ENCODE peak calls at places on chromosomes 1 and 21, in ten cellular contexts. W is stomach, N is brain microvascular endothelial cell, V is left ventricle myocardium inferior, C is heart right ventricle, Q is colonic mucosa, T is Panc1, A is AG10803, F is foreskin fibroblast, U is SK-N-SH. J is an unnamed sample.

GRCh38 chr1:27325286-27325685 is 3.3 kb downstream of the TMEM222 start:
- DNase-seq in W (no peak), N (no peak), V (no peak), C (no peak), Q (no peak), T (no peak), A (no peak), F (no peak), U (no peak), J (no peak)

GRCh38 chr1:202105571-202106339 is 17.0 kb upstream of the GPR37L1 start:
- DNase-seq in W (peak; percentile 83), N (peak; percentile 64), V (no peak), C (peak; percentile 18), Q (peak; percentile 95), T (no peak), A (peak; percentile 21), F (peak; percentile 46), U (no peak), J (peak; percentile 77)

GRCh38 chr1:208219659-208220282 is 24.4 kb downstream of the PLXNA2 start:
- DNase-seq in W (no peak), N (peak; percentile 60), V (peak; percentile 70), C (peak; percentile 69), Q (no peak), T (no peak), A (peak; percentile 75), F (peak; percentile 72), U (no peak), J (peak; percentile 91)

GRCh38 chr1:222618001-222618879 is at the start of gene MIA3:
- DNase-seq in W (no peak), N (no peak), V (peak; percentile 15), C (no peak), Q (peak; percentile 84), T (no peak), A (peak; percentile 18), F (peak; percentile 68), U (peak; percentile 97), J (no peak)

GRCh38 chr1:89257036-89257435 is 15.6 kb downstream of the GBP5 start:
- DNase-seq in W (no peak), N (no peak), V (no peak), C (no peak), Q (no peak), T (no peak), A (no peak), F (no peak), U (no peak), J (no peak)

GRCh38 chr1:231236131-231236571 is 4.9 kb upstream of the GNPAT start:
- DNase-seq in W (no peak), N (no peak), V (no peak), C (no peak), Q (no peak), T (no peak), A (no peak), F (no peak), U (no peak), J (no peak)

GRCh38 chr1:118486213-118486612 is 301.2 kb upstream of the SPAG17 start:
- DNase-seq in W (no peak), N (no peak), V (no peak), C (no peak), Q (no peak), T (no peak), A (no peak), F (no peak), U (no peak), J (no peak)

GRCh38 chr1:64242895-64243756 is 39.7 kb downstream of the UBE2U start:
- DNase-seq in W (no peak), N (peak; percentile 32), V (no peak), C (no peak), Q (no peak), T (no peak), A (peak; percentile 58), F (peak; percentile 70), U (peak; percentile 41), J (peak; percentile 74)

GRCh38 chr1:46535063-46535462 is 16.4 kb downstream of the KNCN start:
- DNase-seq in W (peak; percentile 56), N (no peak), V (no peak), C (no peak), Q (peak; percentile 51), T (peak; percentile 25), A (no peak), F (peak; percentile 28), U (peak; percentile 63), J (no peak)

GRCh38 chr1:68174173-68175113 is 57.9 kb downstream of the WLS start:
- DNase-seq in W (peak; percentile 76), N (peak; percentile 97), V (no peak), C (peak; percentile 23), Q (peak; percentile 69), T (peak; percentile 84), A (peak; percentile 94), F (peak; percentile 98), U (peak; percentile 19), J (peak; percentile 94)

GRCh38 chr1:158076461-158076860 is 83.0 kb downstream of the KIRREL1 start:
- DNase-seq in W (no peak), N (no peak), V (no peak), C (no peak), Q (no peak), T (no peak), A (no peak), F (no peak), U (no peak), J (no peak)

GRCh38 chr1:26581287-26581651 is 51.7 kb downstream of the RPS6KA1 start:
- DNase-seq in W (no peak), N (no peak), V (no peak), C (no peak), Q (no peak), T (no peak), A (no peak), F (no peak), U (no peak), J (no peak)

GRCh38 chr1:195376190-195376589 is 1232.0 kb downstream of the KCNT2 start:
- DNase-seq in W (no peak), N (no peak), V (no peak), C (no peak), Q (no peak), T (no peak), A (no peak), F (peak; percentile 12), U (no peak), J (no peak)
- TF ChIP-seq CTCF in W (no peak), N (no peak), V (no peak), C (no peak), Q (no peak), T (peak; percentile 31), A (no peak), F (no peak), U (peak; percentile 35), J (peak; percentile 1)

DNA sequence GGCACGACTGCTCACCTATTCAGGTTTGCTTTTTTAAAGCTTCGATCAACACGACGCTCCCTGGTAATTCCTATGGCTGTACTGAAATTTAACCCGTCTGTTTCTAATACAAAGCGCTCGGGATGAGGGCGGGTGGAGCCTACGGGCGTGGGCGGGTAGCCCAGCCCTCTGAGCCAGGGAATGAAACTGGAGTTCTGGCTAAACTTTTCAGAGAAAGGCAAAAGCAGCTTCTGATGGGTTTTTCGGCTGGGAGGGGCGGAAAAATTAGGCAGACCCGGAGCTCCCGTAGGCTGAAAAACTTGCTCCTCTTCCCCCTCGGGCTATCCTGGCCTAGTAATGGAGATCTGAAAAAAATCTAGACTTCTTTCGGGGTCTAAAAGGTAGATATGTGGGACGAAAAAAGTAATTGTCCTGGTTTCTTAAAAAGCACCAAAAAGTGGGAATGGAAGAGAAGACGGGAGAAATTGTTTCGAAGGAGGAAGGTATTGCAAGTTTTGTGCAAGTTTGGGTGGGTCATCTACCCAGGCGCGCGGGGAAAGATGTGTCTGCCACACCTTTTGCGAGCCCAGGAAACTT is 7.4 kb downstream of the NR5A2 start:
- DNase-seq in W (no peak), N (no peak), V (no peak), C (no peak), Q (peak; percentile 72), T (no peak), A (no peak), F (peak; percentile 86), U (peak; percentile 44), J (peak; percentile 26)
- H3K4me3 ChIP-seq in W (peak overlapping the region; percentile 7), N (peak overlapping the region; percentile 22), V (peak overlapping the region; percentile 40), C (no peak overlapping the region), Q (peak overlapping the region; percentile 30), T (no peak overlapping the region), A (peak overlapping the region; percentile 43), F (no peak overlapping the region), U (peak overlapping the region; percentile 13), J (peak overlapping the region; percentile 18)

GRCh38 chr21:30962013-30962412 is 76.3 kb downstream of the KRTAP19-8 start:
- DNase-seq in W (no peak), N (no peak), V (no peak), C (no peak), Q (no peak), T (no peak), A (no peak), F (no peak), U (no peak), J (no peak)
- TF ChIP-seq CTCF in W (no peak), N (no peak), V (no peak), C (no peak), Q (no peak), T (peak; percentile 7), A (no peak), F (no peak), U (peak; percentile 40), J (no peak)

GRCh38 chr1:7784492-7785071 is 491 bp downstream of the PER3 start:
- DNase-seq in W (no peak), N (no peak), V (peak; percentile 37), C (peak; percentile 35), Q (no peak), T (no peak), A (peak; percentile 9), F (no peak), U (no peak), J (peak; percentile 1)
- H3K4me3 ChIP-seq in W (peak overlapping the region; percentile 69), N (peak overlapping the region; percentile 29), V (peak overlapping the region; percentile 84), C (peak overlapping the region; percentile 42), Q (peak overlapping the region; percentile 54), T (peak overlapping the region; percentile 65), A (peak overlapping the region; percentile 67), F (peak overlapping the region; percentile 60), U (peak overlapping the region; percentile 58), J (peak overlapping the region; percentile 44)

GRCh38 chr21:46110499-46111192 is 12.7 kb downstream of the COL6A2 start:
- DNase-seq in W (peak; percentile 21), N (no peak), V (peak; percentile 79), C (peak; percentile 76), Q (peak; percentile 15), T (no peak), A (no peak), F (peak; percentile 69), U (peak; percentile 73), J (no peak)
- TF ChIP-seq CTCF in W (no peak), N (peak; percentile 26), V (no peak), C (peak; percentile 26), Q (no peak), T (no peak), A (peak; percentile 35), F (peak; percentile 5), U (no peak), J (no peak)

GRCh38 chr1:30908446-30908885 is at the start of gene SDC3:
- DNase-seq in W (peak; percentile 40), N (no peak), V (peak; percentile 32), C (peak; percentile 48), Q (no peak), T (no peak), A (peak; percentile 43), F (peak; percentile 72), U (peak; percentile 84), J (no peak)
- H3K4me3 ChIP-seq in W (peak within 1 kb of the TSS; percentile 55), N (peak within 1 kb of the TSS; percentile 52), V (peak within 1 kb of the TSS; percentile 74), C (peak within 1 kb of the TSS; percentile 53), Q (peak within 1 kb of the TSS; percentile 42), T (peak within 1 kb of the TSS; percentile 59), A (peak within 1 kb of the TSS; percentile 72), F (peak within 1 kb of the TSS; percentile 66), U (peak within 1 kb of the TSS; percentile 75), J (peak within 1 kb of the TSS; percentile 85)

J was measured in cardiac fibroblast.